ENCODE peak calls at places on chromosomes 16 and 17, in ten cellular contexts. One of them, this sample, is unnamed.

GRCh38 chr17:80034977-80035686 is 540 bp downstream of the TBC1D16 start:
- DNase-seq in NCI-H187: no peak
- DNase-seq in T-helper 1 cell: peak
- DNase-seq in transverse colon: peak
- DNase-seq in endothelial cell: peak
- DNase-seq in NCI-H774: peak
- DNase-seq in activated T-helper 1 cell treated with anti-CD3 and anti-CD28 coated beads, Interleukin-2, amount 50 U/mL, for 16 hours: peak
- DNase-seq in stimulated activated naive B cell treated with anti-CD40 and anti-IgM and Interleukin-4, amounts not matched to agents 10 μg/mL and 1 μg/mL and 100 μg/mL, for 72 hours: peak
- DNase-seq in iPS-NIHi11: peak
- DNase-seq in germinal center: peak
- DNase-seq in this sample: peak

GRCh38 chr16:22117666-22118065 is 25.3 kb downstream of the VWA3A start:
- DNase-seq in NCI-H187: no peak
- DNase-seq in T-helper 1 cell: no peak
- DNase-seq in transverse colon: no peak
- DNase-seq in endothelial cell: no peak
- DNase-seq in NCI-H774: no peak
- DNase-seq in activated T-helper 1 cell treated with anti-CD3 and anti-CD28 coated beads, Interleukin-2, amount 50 U/mL, for 16 hours: no peak
- DNase-seq in stimulated activated naive B cell treated with anti-CD40 and anti-IgM and Interleukin-4, amounts not matched to agents 10 μg/mL and 1 μg/mL and 100 μg/mL, for 72 hours: no peak
- DNase-seq in iPS-NIHi11: no peak
- DNase-seq in germinal center: no peak
- DNase-seq in this sample: no peak

GRCh38 chr17:49843774-49844350 is 4.0 kb downstream of the TAC4 start:
- DNase-seq in NCI-H187: no peak
- DNase-seq in T-helper 1 cell: peak
- DNase-seq in transverse colon: no peak
- DNase-seq in endothelial cell: peak
- DNase-seq in NCI-H774: no peak
- DNase-seq in activated T-helper 1 cell treated with anti-CD3 and anti-CD28 coated beads, Interleukin-2, amount 50 U/mL, for 16 hours: no peak
- DNase-seq in stimulated activated naive B cell treated with anti-CD40 and anti-IgM and Interleukin-4, amounts not matched to agents 10 μg/mL and 1 μg/mL and 100 μg/mL, for 72 hours: no peak
- DNase-seq in iPS-NIHi11: peak
- DNase-seq in germinal center: peak
- DNase-seq in this sample: peak

GRCh38 chr16:13521356-13521755 is 398.6 kb upstream of the ERCC4 start:
- DNase-seq in NCI-H187: no peak
- DNase-seq in T-helper 1 cell: no peak
- DNase-seq in transverse colon: no peak
- DNase-seq in endothelial cell: no peak
- DNase-seq in NCI-H774: no peak
- DNase-seq in activated T-helper 1 cell treated with anti-CD3 and anti-CD28 coated beads, Interleukin-2, amount 50 U/mL, for 16 hours: no peak
- DNase-seq in stimulated activated naive B cell treated with anti-CD40 and anti-IgM and Interleukin-4, amounts not matched to agents 10 μg/mL and 1 μg/mL and 100 μg/mL, for 72 hours: no peak
- DNase-seq in iPS-NIHi11: no peak
- DNase-seq in germinal center: no peak
- DNase-seq in this sample: no peak

GRCh38 chr16:23949630-23950290 is 114.0 kb downstream of the PRKCB start:
- DNase-seq in NCI-H187: no peak
- DNase-seq in T-helper 1 cell: peak
- DNase-seq in transverse colon: peak
- DNase-seq in endothelial cell: no peak
- DNase-seq in NCI-H774: no peak
- DNase-seq in activated T-helper 1 cell treated with anti-CD3 and anti-CD28 coated beads, Interleukin-2, amount 50 U/mL, for 16 hours: peak
- DNase-seq in stimulated activated naive B cell treated with anti-CD40 and anti-IgM and Interleukin-4, amounts not matched to agents 10 μg/mL and 1 μg/mL and 100 μg/mL, for 72 hours: peak
- DNase-seq in iPS-NIHi11: no peak
- DNase-seq in germinal center: peak
- DNase-seq in this sample: peak

GRCh38 chr16:58040945-58041627 is 15.5 kb downstream of the MMP15 start:
- DNase-seq in NCI-H187: no peak
- DNase-seq in T-helper 1 cell: no peak
- DNase-seq in transverse colon: no peak
- DNase-seq in endothelial cell: no peak
- DNase-seq in NCI-H774: no peak
- DNase-seq in activated T-helper 1 cell treated with anti-CD3 and anti-CD28 coated beads, Interleukin-2, amount 50 U/mL, for 16 hours: no peak
- DNase-seq in stimulated activated naive B cell treated with anti-CD40 and anti-IgM and Interleukin-4, amounts not matched to agents 10 μg/mL and 1 μg/mL and 100 μg/mL, for 72 hours: no peak
- DNase-seq in iPS-NIHi11: no peak
- DNase-seq in germinal center: no peak
- DNase-seq in this sample: no peak

GRCh38 chr16:4207683-4208528 is 34.0 kb downstream of the SRL start:
- DNase-seq in NCI-H187: no peak
- DNase-seq in T-helper 1 cell: no peak
- DNase-seq in transverse colon: no peak
- DNase-seq in endothelial cell: no peak
- DNase-seq in NCI-H774: no peak
- DNase-seq in activated T-helper 1 cell treated with anti-CD3 and anti-CD28 coated beads, Interleukin-2, amount 50 U/mL, for 16 hours: no peak
- DNase-seq in stimulated activated naive B cell treated with anti-CD40 and anti-IgM and Interleukin-4, amounts not matched to agents 10 μg/mL and 1 μg/mL and 100 μg/mL, for 72 hours: no peak
- DNase-seq in iPS-NIHi11: no peak
- DNase-seq in germinal center: no peak
- DNase-seq in this sample: no peak

GRCh38 chr17:31488264-31488981 is 96.9 kb downstream of the RAB11FIP4 start:
- DNase-seq in NCI-H187: no peak
- DNase-seq in T-helper 1 cell: no peak
- DNase-seq in transverse colon: peak
- DNase-seq in endothelial cell: no peak
- DNase-seq in NCI-H774: peak
- DNase-seq in activated T-helper 1 cell treated with anti-CD3 and anti-CD28 coated beads, Interleukin-2, amount 50 U/mL, for 16 hours: no peak
- DNase-seq in stimulated activated naive B cell treated with anti-CD40 and anti-IgM and Interleukin-4, amounts not matched to agents 10 μg/mL and 1 μg/mL and 100 μg/mL, for 72 hours: no peak
- DNase-seq in iPS-NIHi11: no peak
- DNase-seq in germinal center: no peak
- DNase-seq in this sample: peak

GRCh38 chr16:23836404-23837291 is 865 bp downstream of the PRKCB start:
- DNase-seq in NCI-H187: no peak
- DNase-seq in T-helper 1 cell: peak
- DNase-seq in transverse colon: peak
- DNase-seq in endothelial cell: peak
- DNase-seq in NCI-H774: no peak
- DNase-seq in activated T-helper 1 cell treated with anti-CD3 and anti-CD28 coated beads, Interleukin-2, amount 50 U/mL, for 16 hours: peak
- DNase-seq in stimulated activated naive B cell treated with anti-CD40 and anti-IgM and Interleukin-4, amounts not matched to agents 10 μg/mL and 1 μg/mL and 100 μg/mL, for 72 hours: peak
- DNase-seq in iPS-NIHi11: peak
- DNase-seq in germinal center: peak
- DNase-seq in this sample: peak

GRCh38 chr17:27239584-27239983 is 54.3 kb upstream of the WSB1 start:
- DNase-seq in NCI-H187: no peak
- DNase-seq in T-helper 1 cell: no peak
- DNase-seq in transverse colon: no peak
- DNase-seq in endothelial cell: no peak
- DNase-seq in NCI-H774: no peak
- DNase-seq in activated T-helper 1 cell treated with anti-CD3 and anti-CD28 coated beads, Interleukin-2, amount 50 U/mL, for 16 hours: no peak
- DNase-seq in stimulated activated naive B cell treated with anti-CD40 and anti-IgM and Interleukin-4, amounts not matched to agents 10 μg/mL and 1 μg/mL and 100 μg/mL, for 72 hours: no peak
- DNase-seq in iPS-NIHi11: no peak
- DNase-seq in germinal center: no peak
- DNase-seq in this sample: no peak

GRCh38 chr17:78764871-78765270 is 17.2 kb downstream of the CYTH1 start:
- DNase-seq in NCI-H187: no peak
- DNase-seq in T-helper 1 cell: no peak
- DNase-seq in transverse colon: no peak
- DNase-seq in endothelial cell: no peak
- DNase-seq in NCI-H774: no peak
- DNase-seq in activated T-helper 1 cell treated with anti-CD3 and anti-CD28 coated beads, Interleukin-2, amount 50 U/mL, for 16 hours: no peak
- DNase-seq in stimulated activated naive B cell treated with anti-CD40 and anti-IgM and Interleukin-4, amounts not matched to agents 10 μg/mL and 1 μg/mL and 100 μg/mL, for 72 hours: no peak
- DNase-seq in iPS-NIHi11: no peak
- DNase-seq in germinal center: no peak
- DNase-seq in this sample: no peak

GRCh38 chr17:49926886-49927285 is 42.1 kb upstream of the DLX4 start:
- DNase-seq in NCI-H187: no peak
- DNase-seq in T-helper 1 cell: no peak
- DNase-seq in transverse colon: no peak
- DNase-seq in endothelial cell: no peak
- DNase-seq in NCI-H774: no peak
- DNase-seq in activated T-helper 1 cell treated with anti-CD3 and anti-CD28 coated beads, Interleukin-2, amount 50 U/mL, for 16 hours: no peak
- DNase-seq in stimulated activated naive B cell treated with anti-CD40 and anti-IgM and Interleukin-4, amounts not matched to agents 10 μg/mL and 1 μg/mL and 100 μg/mL, for 72 hours: no peak
- DNase-seq in iPS-NIHi11: no peak
- DNase-seq in germinal center: no peak
- DNase-seq in this sample: no peak

GRCh38 chr17:56891751-56892150 is 22.1 kb downstream of the TRIM25 start:
- DNase-seq in NCI-H187: no peak
- DNase-seq in T-helper 1 cell: peak
- DNase-seq in transverse colon: peak
- DNase-seq in endothelial cell: peak
- DNase-seq in NCI-H774: no peak
- DNase-seq in activated T-helper 1 cell treated with anti-CD3 and anti-CD28 coated beads, Interleukin-2, amount 50 U/mL, for 16 hours: no peak
- DNase-seq in stimulated activated naive B cell treated with anti-CD40 and anti-IgM and Interleukin-4, amounts not matched to agents 10 μg/mL and 1 μg/mL and 100 μg/mL, for 72 hours: no peak
- DNase-seq in iPS-NIHi11: peak
- DNase-seq in germinal center: peak
- DNase-seq in this sample: no peak

GRCh38 chr16:89749637-89750036 is 28.3 kb downstream of the ZNF276 start:
- DNase-seq in NCI-H187: no peak
- DNase-seq in T-helper 1 cell: no peak
- DNase-seq in transverse colon: peak
- DNase-seq in endothelial cell: no peak
- DNase-seq in NCI-H774: no peak
- DNase-seq in activated T-helper 1 cell treated with anti-CD3 and anti-CD28 coated beads, Interleukin-2, amount 50 U/mL, for 16 hours: no peak
- DNase-seq in stimulated activated naive B cell treated with anti-CD40 and anti-IgM and Interleukin-4, amounts not matched to agents 10 μg/mL and 1 μg/mL and 100 μg/mL, for 72 hours: peak
- DNase-seq in iPS-NIHi11: no peak
- DNase-seq in germinal center: no peak
- DNase-seq in this sample: no peak

GRCh38 chr17:71180801-71181385 is 939.9 kb upstream of the SOX9 start:
- DNase-seq in NCI-H187: no peak
- DNase-seq in T-helper 1 cell: no peak
- DNase-seq in transverse colon: peak
- DNase-seq in endothelial cell: no peak
- DNase-seq in NCI-H774: peak
- DNase-seq in activated T-helper 1 cell treated with anti-CD3 and anti-CD28 coated beads, Interleukin-2, amount 50 U/mL, for 16 hours: no peak
- DNase-seq in stimulated activated naive B cell treated with anti-CD40 and anti-IgM and Interleukin-4, amounts not matched to agents 10 μg/mL and 1 μg/mL and 100 μg/mL, for 72 hours: no peak
- DNase-seq in iPS-NIHi11: peak
- DNase-seq in germinal center: no peak
- DNase-seq in this sample: no peak

GRCh38 chr16:2707368-2708289 is 12.4 kb downstream of the PRSS27 start:
- DNase-seq in NCI-H187: no peak
- DNase-seq in T-helper 1 cell: no peak
- DNase-seq in transverse colon: no peak
- DNase-seq in endothelial cell: no peak
- DNase-seq in NCI-H774: no peak
- DNase-seq in activated T-helper 1 cell treated with anti-CD3 and anti-CD28 coated beads, Interleukin-2, amount 50 U/mL, for 16 hours: no peak
- DNase-seq in stimulated activated naive B cell treated with anti-CD40 and anti-IgM and Interleukin-4, amounts not matched to agents 10 μg/mL and 1 μg/mL and 100 μg/mL, for 72 hours: no peak
- DNase-seq in iPS-NIHi11: no peak
- DNase-seq in germinal center: no peak
- DNase-seq in this sample: no peak

GRCh38 chr17:2564876-2565275 is 28.6 kb upstream of the PAFAH1B1 start:
- DNase-seq in NCI-H187: no peak
- DNase-seq in T-helper 1 cell: no peak
- DNase-seq in transverse colon: peak
- DNase-seq in endothelial cell: no peak
- DNase-seq in NCI-H774: peak
- DNase-seq in activated T-helper 1 cell treated with anti-CD3 and anti-CD28 coated beads, Interleukin-2, amount 50 U/mL, for 16 hours: no peak
- DNase-seq in stimulated activated naive B cell treated with anti-CD40 and anti-IgM and Interleukin-4, amounts not matched to agents 10 μg/mL and 1 μg/mL and 100 μg/mL, for 72 hours: no peak
- DNase-seq in iPS-NIHi11: no peak
- DNase-seq in germinal center: no peak
- DNase-seq in this sample: no peak

GRCh38 chr17:76478097-76478496 is 10.7 kb downstream of the AANAT start:
- DNase-seq in NCI-H187: no peak
- DNase-seq in T-helper 1 cell: no peak
- DNase-seq in transverse colon: no peak
- DNase-seq in endothelial cell: no peak
- DNase-seq in NCI-H774: no peak
- DNase-seq in activated T-helper 1 cell treated with anti-CD3 and anti-CD28 coated beads, Interleukin-2, amount 50 U/mL, for 16 hours: no peak
- DNase-seq in stimulated activated naive B cell treated with anti-CD40 and anti-IgM and Interleukin-4, amounts not matched to agents 10 μg/mL and 1 μg/mL and 100 μg/mL, for 72 hours: no peak
- DNase-seq in iPS-NIHi11: no peak
- DNase-seq in germinal center: no peak
- DNase-seq in this sample: no peak

GRCh38 chr16:83839561-83839960 is 31.8 kb downstream of the HSBP1 start:
- DNase-seq in NCI-H187: no peak
- DNase-seq in T-helper 1 cell: no peak
- DNase-seq in transverse colon: no peak
- DNase-seq in endothelial cell: no peak
- DNase-seq in NCI-H774: no peak
- DNase-seq in activated T-helper 1 cell treated with anti-CD3 and anti-CD28 coated beads, Interleukin-2, amount 50 U/mL, for 16 hours: no peak
- DNase-seq in stimulated activated naive B cell treated with anti-CD40 and anti-IgM and Interleukin-4, amounts not matched to agents 10 μg/mL and 1 μg/mL and 100 μg/mL, for 72 hours: no peak
- DNase-seq in iPS-NIHi11: no peak
- DNase-seq in germinal center: no peak
- DNase-seq in this sample: no peak

GRCh38 chr17:77772461-77772897 is 186.0 kb upstream of the TNRC6C start:
- DNase-seq in NCI-H187: no peak
- DNase-seq in T-helper 1 cell: peak
- DNase-seq in transverse colon: peak
- DNase-seq in endothelial cell: peak
- DNase-seq in NCI-H774: no peak
- DNase-seq in activated T-helper 1 cell treated with anti-CD3 and anti-CD28 coated beads, Interleukin-2, amount 50 U/mL, for 16 hours: peak
- DNase-seq in stimulated activated naive B cell treated with anti-CD40 and anti-IgM and Interleukin-4, amounts not matched to agents 10 μg/mL and 1 μg/mL and 100 μg/mL, for 72 hours: peak
- DNase-seq in iPS-NIHi11: peak
- DNase-seq in germinal center: peak
- DNase-seq in this sample: peak

GRCh38 chr16:55102077-55102476 is 171.4 kb downstream of the IRX5 start:
- DNase-seq in NCI-H187: no peak
- DNase-seq in T-helper 1 cell: no peak
- DNase-seq in transverse colon: no peak
- DNase-seq in endothelial cell: no peak
- DNase-seq in NCI-H774: no peak
- DNase-seq in activated T-helper 1 cell treated with anti-CD3 and anti-CD28 coated beads, Interleukin-2, amount 50 U/mL, for 16 hours: no peak
- DNase-seq in stimulated activated naive B cell treated with anti-CD40 and anti-IgM and Interleukin-4, amounts not matched to agents 10 μg/mL and 1 μg/mL and 100 μg/mL, for 72 hours: no peak
- DNase-seq in iPS-NIHi11: no peak
- DNase-seq in germinal center: no peak
- DNase-seq in this sample: no peak

GRCh38 chr17:69716571-69716970 is 302.1 kb downstream of the MAP2K6 start:
- DNase-seq in NCI-H187: no peak
- DNase-seq in T-helper 1 cell: no peak
- DNase-seq in transverse colon: no peak
- DNase-seq in endothelial cell: no peak
- DNase-seq in NCI-H774: no peak
- DNase-seq in activated T-helper 1 cell treated with anti-CD3 and anti-CD28 coated beads, Interleukin-2, amount 50 U/mL, for 16 hours: no peak
- DNase-seq in stimulated activated naive B cell treated with anti-CD40 and anti-IgM and Interleukin-4, amounts not matched to agents 10 μg/mL and 1 μg/mL and 100 μg/mL, for 72 hours: no peak
- DNase-seq in iPS-NIHi11: no peak
- DNase-seq in germinal center: no peak
- DNase-seq in this sample: no peak

GRCh38 chr16:2487903-2488531 is 13.1 kb downstream of the TBC1D24 start:
- DNase-seq in NCI-H187: no peak
- DNase-seq in T-helper 1 cell: no peak
- DNase-seq in transverse colon: no peak
- DNase-seq in endothelial cell: no peak
- DNase-seq in NCI-H774: no peak
- DNase-seq in activated T-helper 1 cell treated with anti-CD3 and anti-CD28 coated beads, Interleukin-2, amount 50 U/mL, for 16 hours: no peak
- DNase-seq in stimulated activated naive B cell treated with anti-CD40 and anti-IgM and Interleukin-4, amounts not matched to agents 10 μg/mL and 1 μg/mL and 100 μg/mL, for 72 hours: no peak
- DNase-seq in iPS-NIHi11: no peak
- DNase-seq in germinal center: no peak
- DNase-seq in this sample: no peak

GRCh38 chr17:20273741-20274500 is 193.4 kb downstream of the LGALS9B start:
- DNase-seq in NCI-H187: no peak
- DNase-seq in T-helper 1 cell: no peak
- DNase-seq in transverse colon: no peak
- DNase-seq in endothelial cell: no peak
- DNase-seq in NCI-H774: no peak
- DNase-seq in activated T-helper 1 cell treated with anti-CD3 and anti-CD28 coated beads, Interleukin-2, amount 50 U/mL, for 16 hours: no peak
- DNase-seq in stimulated activated naive B cell treated with anti-CD40 and anti-IgM and Interleukin-4, amounts not matched to agents 10 μg/mL and 1 μg/mL and 100 μg/mL, for 72 hours: no peak
- DNase-seq in iPS-NIHi11: no peak
- DNase-seq in germinal center: no peak
- DNase-seq in this sample: no peak

GRCh38 chr16:89175280-89176146 is 4.0 kb downstream of the CDH15 start:
- DNase-seq in NCI-H187: no peak
- DNase-seq in T-helper 1 cell: no peak
- DNase-seq in transverse colon: no peak
- DNase-seq in endothelial cell: no peak
- DNase-seq in NCI-H774: no peak
- DNase-seq in activated T-helper 1 cell treated with anti-CD3 and anti-CD28 coated beads, Interleukin-2, amount 50 U/mL, for 16 hours: no peak
- DNase-seq in stimulated activated naive B cell treated with anti-CD40 and anti-IgM and Interleukin-4, amounts not matched to agents 10 μg/mL and 1 μg/mL and 100 μg/mL, for 72 hours: no peak
- DNase-seq in iPS-NIHi11: no peak
- DNase-seq in germinal center: no peak
- DNase-seq in this sample: no peak

GRCh38 chr16:24848065-24848464 is 2.3 kb downstream of the SLC5A11 start:
- DNase-seq in NCI-H187: no peak
- DNase-seq in T-helper 1 cell: no peak
- DNase-seq in transverse colon: no peak
- DNase-seq in endothelial cell: no peak
- DNase-seq in NCI-H774: no peak
- DNase-seq in activated T-helper 1 cell treated with anti-CD3 and anti-CD28 coated beads, Interleukin-2, amount 50 U/mL, for 16 hours: no peak
- DNase-seq in stimulated activated naive B cell treated with anti-CD40 and anti-IgM and Interleukin-4, amounts not matched to agents 10 μg/mL and 1 μg/mL and 100 μg/mL, for 72 hours: no peak
- DNase-seq in iPS-NIHi11: no peak
- DNase-seq in germinal center: no peak
- DNase-seq in this sample: no peak

GRCh38 chr17:27559996-27560481 is 70.9 kb upstream of the LGALS9 start:
- DNase-seq in NCI-H187: no peak
- DNase-seq in T-helper 1 cell: no peak
- DNase-seq in transverse colon: peak
- DNase-seq in endothelial cell: no peak
- DNase-seq in NCI-H774: peak
- DNase-seq in activated T-helper 1 cell treated with anti-CD3 and anti-CD28 coated beads, Interleukin-2, amount 50 U/mL, for 16 hours: no peak
- DNase-seq in stimulated activated naive B cell treated with anti-CD40 and anti-IgM and Interleukin-4, amounts not matched to agents 10 μg/mL and 1 μg/mL and 100 μg/mL, for 72 hours: no peak
- DNase-seq in iPS-NIHi11: no peak
- DNase-seq in germinal center: no peak
- DNase-seq in this sample: no peak

GRCh38 chr17:78925234-78925633 is at the start of gene TIMP2:
- DNase-seq in NCI-H187: peak
- DNase-seq in T-helper 1 cell: peak
- DNase-seq in transverse colon: peak
- DNase-seq in endothelial cell: peak
- DNase-seq in NCI-H774: peak
- DNase-seq in activated T-helper 1 cell treated with anti-CD3 and anti-CD28 coated beads, Interleukin-2, amount 50 U/mL, for 16 hours: peak
- DNase-seq in stimulated activated naive B cell treated with anti-CD40 and anti-IgM and Interleukin-4, amounts not matched to agents 10 μg/mL and 1 μg/mL and 100 μg/mL, for 72 hours: peak
- DNase-seq in iPS-NIHi11: peak
- DNase-seq in germinal center: peak
- DNase-seq in this sample: peak

This sample was measured in NAMALWA.